ENCODE peak calls at places on chromosomes 2 and 18, in six cellular contexts. K is PC-9, G is uterus, M is Peyer's patch, C is SJSA1, B is tibial nerve. N is an unnamed sample. For H3K36me3 and H3K9me3, the result is how much of the 10 kb centered on the place peaks cover.

GRCh38 chr2:147133273-147133901 is 711.4 kb upstream of the ACVR2A start:
- DNase-seq in K (peak), C (no peak), G (no peak), M (no peak), B (no peak), N (no peak)

GRCh38 chr2:183951636-183952035 is 646.7 kb upstream of the ZNF804A start:
- DNase-seq in G (no peak), C (no peak), B (no peak), K (peak), M (no peak), N (no peak)

GRCh38 chr2:33216508-33217182 is 259.8 kb upstream of the RASGRP3 start:
- DNase-seq in G (peak), K (no peak), B (peak), C (no peak), M (no peak), N (no peak)

GRCh38 chr2:102451968-102452367 is 21.1 kb upstream of the SLC9A4 start:
- DNase-seq in K (no peak), C (no peak), B (no peak), M (no peak), G (no peak), N (no peak)

GRCh38 chr2:211435331-211435730 is 878.9 kb downstream of the CPS1 start:
- DNase-seq in G (no peak), M (no peak), B (no peak), C (no peak), K (no peak), N (no peak)

GRCh38 chr18:23943104-23943503 is 71.5 kb upstream of the TTC39C start:
- DNase-seq in G (no peak), B (no peak), C (no peak), K (no peak), M (no peak), N (no peak)

GRCh38 chr2:115946341-115946740 is 1503.9 kb downstream of the DPP10 start:
- DNase-seq in G (no peak), B (no peak), K (no peak), M (no peak), C (no peak), N (no peak)

GRCh38 chr2:129885735-129886134 is 93.7 kb upstream of the RAB6C start:
- DNase-seq in G (no peak), B (no peak), M (no peak), C (no peak), K (no peak), N (no peak)

GRCh38 chr2:121217627-121218026 is 67.4 kb downstream of the TFCP2L1 start:
- DNase-seq in M (no peak), C (no peak), K (no peak), B (no peak), G (no peak), N (peak)

GRCh38 chr2:172084484-172084733 is 898 bp upstream of the DLX1 start:
- DNase-seq in M (no peak), B (no peak), K (no peak), C (peak), G (no peak), N (no peak)

GRCh38 chr2:181878448-181878847 is 13.1 kb upstream of the ITPRID2 start:
- DNase-seq in B (no peak), C (no peak), K (no peak), G (no peak), M (no peak), N (no peak)

GRCh38 chr2:181879295-181879694 is 12.2 kb upstream of the ITPRID2 start:
- DNase-seq in M (no peak), G (no peak), K (no peak), C (no peak), B (no peak), N (no peak)

GRCh38 chr2:181872178-181872577 is 19.4 kb upstream of the ITPRID2 start:
- DNase-seq in K (no peak), G (no peak), B (no peak), C (no peak), M (no peak), N (no peak)

GRCh38 chr2:181876614-181877063 is 14.9 kb upstream of the ITPRID2 start:
- DNase-seq in M (peak), C (no peak), K (peak), B (no peak), G (no peak), N (peak)

GRCh38 chr2:181877181-181877664 is 14.3 kb upstream of the ITPRID2 start:
- DNase-seq in B (no peak), M (no peak), G (no peak), C (no peak), K (no peak), N (no peak)
- H3K36me3 ChIP-seq in B (under half), M (under half), G (under half), C (under half), K (under half), N (under half)

DNA sequence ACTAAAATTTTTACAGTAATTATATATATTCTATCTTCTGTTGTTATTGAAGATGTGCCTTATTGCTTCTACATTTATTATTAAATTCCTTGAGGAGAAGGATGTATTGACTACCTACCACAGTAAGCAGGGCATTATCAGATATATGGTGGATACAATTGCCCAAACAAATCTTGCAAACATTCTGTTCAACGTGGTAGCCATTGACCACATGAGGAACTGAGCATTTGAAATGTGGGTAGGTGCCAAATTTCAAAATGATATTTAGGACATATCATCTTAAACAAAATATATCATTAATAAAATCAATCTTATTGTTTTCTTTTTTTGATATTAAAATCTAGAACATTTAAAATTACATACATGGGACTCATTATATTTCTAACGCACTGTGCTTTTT is 11.1 kb downstream of the SCN3A start:
- DNase-seq in B (no peak), M (no peak), C (no peak), K (no peak), G (no peak), N (no peak)
- H3K4me3 ChIP-seq in B (no peak), M (no peak), C (no peak), K (no peak), G (no peak), N (no peak)

DNA sequence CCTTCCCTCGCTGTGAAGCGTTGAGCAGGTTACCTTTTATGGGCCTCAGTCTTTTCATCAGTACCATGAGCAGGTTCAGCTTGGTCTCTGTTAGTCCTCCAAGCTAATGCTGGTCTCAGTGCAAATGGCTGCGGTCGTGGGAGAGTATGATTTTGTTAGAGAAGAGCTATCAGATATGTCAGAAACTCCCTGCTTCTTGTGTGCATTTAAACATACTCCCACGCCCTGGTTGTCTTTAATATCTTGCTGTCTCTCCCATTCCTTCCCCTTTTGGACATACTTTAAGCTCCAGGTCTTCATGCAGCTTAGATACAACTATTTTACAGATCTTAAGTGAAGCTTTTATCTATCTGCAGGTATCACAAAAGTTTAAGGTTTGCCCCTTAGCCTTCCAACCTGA is 62.9 kb downstream of the EFR3B start:
- DNase-seq in M (no peak), B (no peak), G (no peak), K (no peak), C (no peak), N (no peak)
- H3K9me3 ChIP-seq in M (under half), B (under half), G (under half), K (under half), C (under half), N (under half)

GRCh38 chr2:195051401-195051800 is 605.6 kb upstream of the SLC39A10 start:
- DNase-seq in M (no peak), C (no peak), G (no peak), B (no peak), K (no peak), N (no peak)
- H3K36me3 ChIP-seq in M (under half), C (under half), G (under half), B (under half), K (under half), N (under half)

GRCh38 chr18:32730068-32730467 is 42.8 kb downstream of the KLHL14 start:
- DNase-seq in C (no peak), B (no peak), G (no peak), M (no peak), K (no peak), N (no peak)
- H3K4me3 ChIP-seq in C (peak), B (peak), G (peak), M (no peak), K (peak), N (no peak)

GRCh38 chr2:40380036-40380435 is 71.9 kb downstream of the SLC8A1 start:
- DNase-seq in C (no peak), M (no peak), G (no peak), K (no peak), B (no peak), N (no peak)

GRCh38 chr2:40386177-40386576 is 65.7 kb downstream of the SLC8A1 start:
- DNase-seq in K (no peak), B (no peak), M (no peak), G (no peak), C (no peak), N (no peak)

GRCh38 chr2:40384714-40385113 is 67.2 kb downstream of the SLC8A1 start:
- DNase-seq in K (peak), G (no peak), C (no peak), M (no peak), B (no peak), N (no peak)

DNA sequence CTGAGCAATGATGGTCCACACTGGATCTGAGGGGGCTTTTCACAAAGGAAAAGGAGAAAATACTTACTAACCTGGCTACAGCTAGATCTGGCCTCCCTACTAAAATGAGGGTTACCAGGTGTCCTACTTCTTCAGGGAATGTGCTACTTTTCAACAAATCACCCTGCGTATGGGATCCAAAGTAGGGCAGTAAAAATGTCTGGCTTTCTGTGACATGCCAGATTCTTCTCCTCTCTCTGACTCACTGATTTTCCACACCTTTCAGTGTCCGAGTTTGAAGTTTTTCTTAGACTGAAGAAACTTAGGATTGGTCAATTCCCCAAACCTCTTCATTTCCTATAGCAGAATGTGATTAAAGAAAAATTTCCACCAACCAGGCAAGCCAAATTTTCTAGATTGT is 71.2 kb downstream of the SLC8A1 start:
- DNase-seq in C (no peak), B (no peak), K (no peak), G (peak), M (no peak), N (no peak)
- H3K9me3 ChIP-seq in C (under half), B (under half), K (under half), G (under half), M (under half), N (under half)

GRCh38 chr18:76886112-76886511 is 63.8 kb downstream of the ZNF236 start:
- DNase-seq in M (no peak), C (no peak), K (no peak), G (no peak), B (no peak), N (no peak)
- H3K36me3 ChIP-seq in M (under half), C (under half), K (under half), G (under half), B (under half), N (under half)

DNA sequence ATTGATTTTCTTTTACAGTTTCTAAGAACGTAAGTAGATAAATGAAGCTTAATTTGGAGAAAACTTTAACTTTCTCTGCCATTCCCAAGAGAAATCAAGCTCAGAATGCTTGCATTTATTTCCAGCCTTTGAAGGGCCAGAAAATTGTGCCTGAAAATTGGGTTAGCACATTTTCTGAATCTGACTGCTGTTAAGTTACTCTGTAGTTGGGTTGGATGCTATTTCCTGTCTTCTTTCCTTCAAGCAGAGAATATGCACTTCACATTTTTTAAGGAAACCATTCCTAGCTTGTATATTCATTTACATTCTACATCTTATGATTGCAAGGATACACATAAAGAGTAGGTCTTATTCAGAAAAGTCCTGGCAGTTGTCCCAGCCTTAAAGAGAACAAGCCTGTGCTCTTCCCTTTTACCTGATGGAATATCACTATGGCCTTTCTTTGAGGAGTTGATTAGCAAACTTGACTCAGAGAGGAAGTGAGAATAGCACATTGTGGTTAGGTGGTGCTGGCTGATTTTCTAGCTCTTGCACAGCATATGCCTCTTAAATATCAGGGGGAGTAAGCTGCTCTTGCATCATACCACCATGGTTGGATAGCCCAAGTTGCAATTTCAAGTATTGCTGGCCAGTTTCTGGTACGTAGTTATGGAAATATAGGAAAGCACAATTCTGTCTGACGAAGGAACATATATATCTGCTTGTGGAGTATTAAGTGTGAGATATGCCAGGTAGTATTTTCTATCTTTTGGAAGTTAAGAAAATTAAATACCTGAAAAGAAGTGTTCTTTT is 133.7 kb downstream of the COMMD1 start:
- DNase-seq in C (no peak), B (no peak), G (no peak), M (no peak), K (no peak), N (peak)
- H3K4me3 ChIP-seq in C (no peak), B (no peak), G (no peak), M (no peak), K (no peak), N (no peak)

GRCh38 chr18:79899609-79900435 is 51.6 kb downstream of the SLC66A2 start:
- DNase-seq in B (peak), G (no peak), C (peak), M (no peak), K (no peak), N (no peak)
- H3K9me3 ChIP-seq in B (under half), G (under half), C (under half), M (half or more), K (under half), N (half or more)